ENCODE peak calls at places on chromosomes 7 and 10, in five cellular contexts. Q is neuronal stem cell, I is IMR-90, D is H9, N is mesenchymal stem cell. E is an unnamed sample. For H3K4me1, the result is how much of the 10 kb centered on the place peaks cover.

GRCh38 chr7:94620703-94621118 is 35.2 kb downstream of the SGCE start:
- DNase-seq in D (no peak), N (peak), Q (no peak), I (peak), E (peak)

GRCh38 chr7:56007167-56007652 is 42.8 kb downstream of the NIPSNAP2 start:
- DNase-seq in Q (no peak), D (no peak), I (no peak), N (peak), E (peak)

GRCh38 chr10:77628906-77629730 is 8.5 kb downstream of the KCNMA1 start:
- DNase-seq in Q (no peak), I (peak), D (no peak), N (peak), E (no peak)

GRCh38 chr10:132307823-132308587 is at the start of gene STK32C:
- DNase-seq in Q (peak), N (peak), D (peak), I (peak), E (peak)

GRCh38 chr10:70512149-70512611 is 33.6 kb downstream of the PALD1 start:
- DNase-seq in Q (no peak), D (no peak), I (peak), N (no peak), E (peak)

GRCh38 chr10:26765549-26765948 is 68.0 kb downstream of the PDSS1 start:
- DNase-seq in Q (no peak), I (peak), N (no peak), D (no peak), E (no peak)

GRCh38 chr7:77570330-77571011 is 33.4 kb downstream of the PTPN12 start:
- DNase-seq in N (peak), Q (no peak), D (no peak), I (peak), E (peak)

GRCh38 chr10:11489591-11489990 is 121.9 kb downstream of the USP6NL start:
- DNase-seq in N (peak), D (no peak), Q (no peak), I (no peak), E (no peak)

GRCh38 chr7:15199482-15199881 is 296.9 kb upstream of the DGKB start:
- DNase-seq in I (peak), D (no peak), N (peak), Q (no peak), E (peak)

GRCh38 chr10:71638087-71638576 is 81.4 kb downstream of the C10orf105 start:
- DNase-seq in Q (no peak), D (peak), I (no peak), N (no peak), E (peak)

GRCh38 chr7:101696-102376 is 90.5 kb upstream of the FAM20C start:
- DNase-seq in I (peak), Q (no peak), N (peak), D (peak), E (peak)

GRCh38 chr10:124719213-124719851 is 24.8 kb downstream of the FAM53B start:
- DNase-seq in I (peak), Q (no peak), N (no peak), D (no peak), E (peak)

GRCh38 chr10:52379287-52379686 is 65.2 kb downstream of the DKK1 start:
- DNase-seq in N (no peak), I (no peak), D (no peak), Q (no peak), E (peak)

GRCh38 chr10:25698638-25699037 is 235.4 kb upstream of the MYO3A start:
- DNase-seq in N (no peak), Q (no peak), D (no peak), I (no peak), E (no peak)

GRCh38 chr7:95405208-95405607 is 9.0 kb upstream of the PON3 start:
- DNase-seq in N (no peak), Q (no peak), I (no peak), D (no peak), E (no peak)

GRCh38 chr10:106500041-106500440 is 664.5 kb downstream of the SORCS1 start:
- DNase-seq in I (no peak), N (no peak), Q (no peak), D (no peak), E (no peak)

GRCh38 chr7:39700932-39701331 is 77.6 kb downstream of the RALA start:
- DNase-seq in Q (no peak), N (no peak), I (no peak), D (no peak), E (no peak)

GRCh38 chr7:128827971-128828711 is 2.1 kb upstream of the FLNC start:
- DNase-seq in I (peak), D (no peak), Q (no peak), N (peak), E (peak)

GRCh38 chr7:76513817-76514799 is 3.8 kb downstream of the UPK3B start:
- DNase-seq in Q (no peak), N (no peak), D (peak), I (no peak), E (no peak)

GRCh38 chr10:82319558-82319957 is 444.6 kb downstream of the NRG3 start:
- DNase-seq in D (peak), N (no peak), I (no peak), Q (no peak), E (peak)

GRCh38 chr7:1225462-1226154 is 7.1 kb upstream of the UNCX start:
- DNase-seq in Q (no peak), I (no peak), N (no peak), D (peak), E (no peak)

GRCh38 chr10:126216221-126216701 is 172.0 kb downstream of the ADAM12 start:
- DNase-seq in Q (no peak), N (peak), I (peak), D (no peak), E (peak)

GRCh38 chr10:88672041-88672440 is 7.8 kb downstream of the LIPF start:
- DNase-seq in N (peak), D (no peak), Q (peak), I (peak), E (no peak)

GRCh38 chr7:6248581-6248980 is 23.8 kb downstream of the CYTH3 start:
- DNase-seq in N (peak), D (no peak), Q (no peak), I (peak), E (peak)

GRCh38 chr7:100477871-100478248 is 1.2 kb downstream of the TSC22D4 start:
- DNase-seq in Q (no peak), D (no peak), I (no peak), N (no peak), E (no peak)

GRCh38 chr10:26112532-26112931 is 104.0 kb upstream of the GAD2 start:
- DNase-seq in N (no peak), D (no peak), I (no peak), Q (no peak), E (no peak)

GRCh38 chr10:132149917-132150316 is 36.8 kb upstream of the DPYSL4 start:
- DNase-seq in N (no peak), I (no peak), D (no peak), Q (no peak), E (no peak)

GRCh38 chr7:128841961-128842673 is 11.9 kb downstream of the FLNC start:
- DNase-seq in I (peak), Q (peak), D (peak), N (peak), E (peak)

GRCh38 chr7:151742713-151743480 is 134.0 kb downstream of the PRKAG2 start:
- DNase-seq in N (no peak), D (peak), Q (peak), I (no peak), E (peak)
- H3K18ac ChIP-seq in N (peak), D (no peak), Q (peak), I (peak), E (no peak)

DNA sequence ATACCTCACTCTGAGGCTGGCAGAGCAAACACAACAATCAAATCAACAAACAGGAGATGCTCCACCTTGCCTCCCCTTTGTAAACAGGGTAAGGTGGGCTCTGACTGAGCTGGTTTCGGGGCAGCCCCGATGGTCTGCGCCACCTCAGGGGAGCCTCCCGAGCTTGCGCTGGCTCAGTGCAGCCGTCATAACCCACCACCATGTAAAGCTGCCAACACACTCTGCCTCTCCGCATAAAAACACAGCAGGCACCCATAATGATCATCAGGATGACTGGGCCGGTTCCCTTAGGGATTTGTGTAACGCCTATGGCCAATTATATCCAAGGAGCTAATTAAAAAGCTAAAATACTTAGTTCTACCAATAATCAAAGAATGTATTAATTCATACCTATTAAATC is 124.5 kb downstream of the PRPF18 start:
- DNase-seq in N (no peak), D (no peak), I (no peak), Q (no peak), E (no peak)
- H3K4me1 ChIP-seq in N (under half), D (under half), I (under half), Q (under half), E (under half)

GRCh38 chr10:3902054-3902808 is 117.2 kb upstream of the KLF6 start:
- DNase-seq in N (peak), Q (no peak), I (no peak), D (no peak), E (no peak)

GRCh38 chr10:3904419-3904975 is 119.5 kb upstream of the KLF6 start:
- DNase-seq in N (no peak), D (no peak), I (no peak), Q (no peak), E (no peak)

GRCh38 chr10:3898821-3899220 is 113.8 kb upstream of the KLF6 start:
- DNase-seq in Q (no peak), I (no peak), N (no peak), D (no peak), E (no peak)

GRCh38 chr10:3902809-3903410 is 117.9 kb upstream of the KLF6 start:
- DNase-seq in D (no peak), Q (no peak), I (peak), N (peak), E (no peak)

DNA sequence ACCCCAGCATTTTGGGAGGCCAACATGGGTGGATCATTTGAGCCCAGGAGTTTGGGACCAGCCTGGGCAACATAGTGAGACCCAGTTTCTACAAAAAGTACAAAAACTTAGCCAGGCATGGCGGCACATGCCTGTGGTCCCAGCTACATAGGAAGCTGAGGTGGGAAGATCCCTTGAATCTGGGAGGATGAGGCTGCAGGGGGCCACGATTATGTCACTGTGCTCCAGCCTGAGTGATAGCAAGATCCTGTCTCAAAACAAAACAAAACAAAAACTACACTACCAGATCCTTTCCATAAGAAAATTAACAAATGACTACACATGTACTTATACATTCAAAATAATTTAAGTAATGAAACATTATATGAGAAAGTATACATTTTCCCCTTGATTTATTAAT is 116.4 kb upstream of the KLF6 start:
- DNase-seq in Q (no peak), I (no peak), D (no peak), N (no peak), E (no peak)
- H2BK5ac ChIP-seq in Q (no peak), I (no peak), D (no peak), N (no peak), E (no peak)

DNA sequence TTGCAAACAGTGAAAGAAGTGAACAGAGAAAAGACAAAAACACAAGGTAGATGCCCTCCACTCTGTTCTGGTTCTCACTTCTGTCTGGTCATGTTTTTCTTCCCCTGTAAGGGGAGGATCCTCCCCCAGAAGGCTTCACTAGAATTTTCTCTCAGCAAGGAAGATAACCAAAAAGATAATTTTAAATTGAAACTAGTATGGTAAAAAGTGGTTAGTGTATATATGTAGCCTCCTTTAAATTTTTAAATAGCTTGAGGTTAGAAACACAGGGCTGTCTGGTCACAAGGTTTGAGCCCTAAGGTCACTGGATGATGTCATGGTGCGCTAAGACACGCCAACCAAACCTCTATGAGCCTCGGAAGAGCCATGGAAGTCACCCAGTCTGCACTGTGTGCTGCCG is 5.6 kb upstream of the PKD1L1 start:
- DNase-seq in Q (no peak), I (no peak), D (peak), N (no peak), E (no peak)
- H3K18ac ChIP-seq in Q (no peak), I (no peak), D (no peak), N (no peak), E (no peak)

DNA sequence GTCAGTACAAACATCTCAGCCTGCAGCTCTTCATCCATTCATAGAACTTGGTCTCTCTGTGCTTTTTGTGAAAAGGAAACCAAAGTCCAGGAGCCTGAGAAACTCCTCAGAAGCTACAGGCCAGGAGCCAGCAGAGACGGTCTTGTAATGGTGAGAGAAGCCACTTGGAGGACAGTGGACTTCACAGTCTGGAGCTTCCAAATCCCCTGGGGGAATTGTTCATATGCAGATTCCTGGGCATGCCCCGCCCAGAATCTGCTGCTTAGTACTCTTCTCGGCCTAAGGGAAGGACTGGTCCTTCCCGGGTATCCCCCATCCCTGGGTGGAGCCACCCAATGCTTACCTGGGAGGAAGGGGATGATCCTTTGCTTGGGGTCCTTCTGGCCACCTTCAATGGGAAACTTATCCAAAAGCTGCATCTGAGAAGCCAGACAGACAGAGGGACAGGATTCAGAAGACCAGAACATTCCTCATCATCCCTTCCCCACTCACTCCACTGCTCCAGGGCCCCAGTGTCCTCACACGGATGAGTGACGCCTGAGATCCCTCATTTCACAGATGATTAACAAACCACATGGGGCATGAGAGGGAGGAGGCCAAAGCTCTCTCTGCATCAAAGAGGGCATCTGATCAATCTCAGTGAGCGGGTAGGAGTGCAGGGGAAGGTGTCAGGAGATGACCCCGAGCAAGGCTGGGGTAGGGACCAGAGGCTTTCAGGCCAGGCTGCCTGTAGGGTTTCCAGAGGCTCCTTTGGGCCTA is 88.4 kb downstream of the SH3PXD2A start:
- DNase-seq in I (no peak), D (no peak), N (no peak), Q (no peak), E (peak)
- H3K4me1 ChIP-seq in I (under half), D (under half), N (under half), Q (under half), E (under half)

E was measured in mesendoderm.